ENCODE peak calls at places on chromosomes 6 and 20, in four cellular contexts. One of them, this sample, is unnamed. For H3K36me3, the result is how much of the 10 kb centered on the place peaks cover.

GRCh38 chr6:169045486-169045885 is 208.2 kb downstream of the THBS2 start:
- DNase-seq in lower lobe of right lung: no peak
- DNase-seq in HepG2: no peak
- DNase-seq in left ventricle myocardium inferior: no peak
- DNase-seq in this sample: no peak

GRCh38 chr20:3042621-3043020 is 801 bp upstream of the GNRH2 start:
- DNase-seq in HepG2: no peak
- DNase-seq in lower lobe of right lung: no peak
- DNase-seq in left ventricle myocardium inferior: peak
- DNase-seq in this sample: no peak

GRCh38 chr6:89509719-89510339 is 76.9 kb downstream of the ANKRD6 start:
- DNase-seq in HepG2: peak
- DNase-seq in left ventricle myocardium inferior: no peak
- DNase-seq in lower lobe of right lung: no peak
- DNase-seq in this sample: peak

GRCh38 chr6:155436981-155437749 is 18.5 kb downstream of the NOX3 start:
- DNase-seq in HepG2: peak
- DNase-seq in left ventricle myocardium inferior: no peak
- DNase-seq in lower lobe of right lung: no peak
- DNase-seq in this sample: no peak

GRCh38 chr20:19889011-19889953 is 127.9 kb upstream of the NAA20 start:
- DNase-seq in left ventricle myocardium inferior: peak
- DNase-seq in lower lobe of right lung: no peak
- DNase-seq in HepG2: no peak
- DNase-seq in this sample: peak

GRCh38 chr6:169619650-169620049 is 82.2 kb downstream of the WDR27 start:
- DNase-seq in lower lobe of right lung: no peak
- DNase-seq in HepG2: no peak
- DNase-seq in left ventricle myocardium inferior: no peak
- DNase-seq in this sample: no peak

GRCh38 chr20:60057123-60057865 is 99.1 kb downstream of the CDH26 start:
- DNase-seq in HepG2: peak
- DNase-seq in left ventricle myocardium inferior: peak
- DNase-seq in lower lobe of right lung: peak
- DNase-seq in this sample: peak

GRCh38 chr6:128271527-128271926 is 248.9 kb downstream of the PTPRK start:
- DNase-seq in left ventricle myocardium inferior: no peak
- DNase-seq in lower lobe of right lung: no peak
- DNase-seq in HepG2: no peak
- DNase-seq in this sample: no peak

GRCh38 chr6:164034602-164035140 is 620.2 kb downstream of the QKI start:
- DNase-seq in HepG2: no peak
- DNase-seq in lower lobe of right lung: no peak
- DNase-seq in left ventricle myocardium inferior: no peak
- DNase-seq in this sample: no peak

GRCh38 chr6:116682334-116682712 is 1.3 kb downstream of the KPNA5 start:
- DNase-seq in lower lobe of right lung: no peak
- DNase-seq in HepG2: no peak
- DNase-seq in left ventricle myocardium inferior: no peak
- DNase-seq in this sample: no peak

GRCh38 chr6:10964684-10965083 is 77.8 kb downstream of the SYCP2L start:
- DNase-seq in HepG2: no peak
- DNase-seq in left ventricle myocardium inferior: no peak
- DNase-seq in lower lobe of right lung: no peak
- DNase-seq in this sample: no peak

GRCh38 chr6:114096553-114097172 is 125.7 kb upstream of the HDAC2 start:
- DNase-seq in lower lobe of right lung: no peak
- DNase-seq in HepG2: peak
- DNase-seq in left ventricle myocardium inferior: no peak
- DNase-seq in this sample: no peak

GRCh38 chr6:41781302-41781711 is 725 bp downstream of the PRICKLE4 start:
- DNase-seq in left ventricle myocardium inferior: peak
- DNase-seq in HepG2: no peak
- DNase-seq in lower lobe of right lung: peak
- DNase-seq in this sample: peak

GRCh38 chr6:37052027-37052628 is 46.7 kb downstream of the FGD2 start:
- DNase-seq in HepG2: peak
- DNase-seq in lower lobe of right lung: no peak
- DNase-seq in left ventricle myocardium inferior: no peak
- DNase-seq in this sample: no peak

GRCh38 chr20:44217342-44218092 is 6.9 kb upstream of the OSER1 start:
- DNase-seq in HepG2: peak
- DNase-seq in lower lobe of right lung: peak
- DNase-seq in left ventricle myocardium inferior: peak
- DNase-seq in this sample: peak

GRCh38 chr6:39029156-39030011 is 19.2 kb upstream of the GLP1R start:
- DNase-seq in HepG2: peak
- DNase-seq in left ventricle myocardium inferior: no peak
- DNase-seq in lower lobe of right lung: no peak
- DNase-seq in this sample: peak

GRCh38 chr6:36024154-36024760 is at the start of gene SLC26A8:
- DNase-seq in lower lobe of right lung: no peak
- DNase-seq in HepG2: no peak
- DNase-seq in left ventricle myocardium inferior: no peak
- DNase-seq in this sample: no peak

GRCh38 chr20:63323298-63323820 is 30.4 kb downstream of the COL20A1 start:
- DNase-seq in lower lobe of right lung: no peak
- DNase-seq in HepG2: no peak
- DNase-seq in left ventricle myocardium inferior: no peak
- DNase-seq in this sample: no peak

GRCh38 chr20:35506872-35507638 is 22.4 kb downstream of the C20orf173 start:
- DNase-seq in lower lobe of right lung: no peak
- DNase-seq in left ventricle myocardium inferior: no peak
- DNase-seq in HepG2: no peak
- DNase-seq in this sample: no peak

GRCh38 chr6:55474386-55474785 is 104.6 kb downstream of the HMGCLL1 start:
- DNase-seq in lower lobe of right lung: no peak
- DNase-seq in left ventricle myocardium inferior: no peak
- DNase-seq in HepG2: no peak
- DNase-seq in this sample: no peak

GRCh38 chr6:161218222-161218621 is 55.6 kb downstream of the AGPAT4 start:
- DNase-seq in HepG2: no peak
- DNase-seq in lower lobe of right lung: no peak
- DNase-seq in left ventricle myocardium inferior: no peak
- DNase-seq in this sample: no peak

GRCh38 chr6:26296857-26297648 is 67.9 kb upstream of the BTN3A2 start:
- DNase-seq in lower lobe of right lung: no peak
- DNase-seq in left ventricle myocardium inferior: no peak
- DNase-seq in HepG2: no peak
- DNase-seq in this sample: no peak

GRCh38 chr20:42161228-42161829 is 543.2 kb upstream of the CHD6 start:
- DNase-seq in lower lobe of right lung: no peak
- DNase-seq in HepG2: no peak
- DNase-seq in left ventricle myocardium inferior: no peak
- DNase-seq in this sample: no peak

DNA sequence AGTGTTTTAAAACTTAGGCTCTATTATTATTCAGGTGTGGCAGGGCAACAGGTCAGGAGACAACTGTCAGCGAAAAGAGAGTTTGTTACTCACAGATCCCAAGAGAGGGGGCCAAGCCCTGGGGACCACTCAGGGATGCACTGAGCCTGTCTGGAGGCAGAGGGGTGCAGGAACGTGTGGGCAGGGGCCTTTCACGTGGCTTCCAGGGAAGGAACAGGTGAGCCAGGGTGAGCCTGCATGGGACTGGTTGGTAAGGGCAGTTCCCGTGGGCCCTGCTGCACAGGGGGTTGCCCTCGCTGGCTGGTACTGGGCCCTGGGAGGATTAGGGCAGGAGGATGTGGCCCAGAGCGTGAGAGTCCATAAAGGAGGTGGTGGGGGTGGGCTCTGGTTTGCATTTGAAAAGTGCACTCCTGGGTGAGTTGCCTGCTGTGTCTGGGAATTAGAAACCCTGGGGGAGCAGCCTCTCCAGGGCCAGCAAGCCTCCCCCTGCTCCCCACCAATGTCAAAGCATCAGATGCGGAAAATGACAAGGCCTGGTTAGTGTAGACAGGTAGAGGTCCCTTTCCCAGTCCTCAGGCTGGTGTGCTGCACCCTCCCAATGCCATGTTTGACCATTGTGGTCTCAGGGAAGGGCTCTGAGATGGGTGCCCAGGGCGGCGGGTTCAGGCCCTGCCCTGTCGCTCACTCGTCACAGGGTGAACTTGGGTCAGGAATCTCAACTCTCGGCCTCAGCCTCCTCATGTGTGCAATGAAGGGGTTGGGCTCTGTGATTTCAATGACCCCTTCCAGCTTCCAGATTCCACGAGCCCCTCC is 127.4 kb upstream of the RPS6KA2 start:
- DNase-seq in HepG2: no peak
- DNase-seq in left ventricle myocardium inferior: no peak
- DNase-seq in lower lobe of right lung: no peak
- DNase-seq in this sample: no peak
- H3K36me3 ChIP-seq in HepG2: under half
- H3K36me3 ChIP-seq in left ventricle myocardium inferior: under half
- H3K36me3 ChIP-seq in lower lobe of right lung: under half
- H3K36me3 ChIP-seq in this sample: under half

GRCh38 chr6:24864345-24864744 is 65.6 kb upstream of the ARMH2 start:
- DNase-seq in HepG2: no peak
- DNase-seq in left ventricle myocardium inferior: no peak
- DNase-seq in lower lobe of right lung: no peak
- DNase-seq in this sample: no peak

GRCh38 chr6:24867104-24867703 is 68.5 kb upstream of the ARMH2 start:
- DNase-seq in HepG2: no peak
- DNase-seq in lower lobe of right lung: no peak
- DNase-seq in left ventricle myocardium inferior: no peak
- DNase-seq in this sample: no peak

GRCh38 chr6:24865161-24865560 is 66.4 kb upstream of the ARMH2 start:
- DNase-seq in lower lobe of right lung: no peak
- DNase-seq in left ventricle myocardium inferior: no peak
- DNase-seq in HepG2: no peak
- DNase-seq in this sample: no peak

GRCh38 chr6:24872769-24873168 is 63.0 kb downstream of the RIPOR2 start:
- DNase-seq in HepG2: no peak
- DNase-seq in left ventricle myocardium inferior: no peak
- DNase-seq in lower lobe of right lung: no peak
- DNase-seq in this sample: no peak

GRCh38 chr6:24868765-24869164 is 67.0 kb downstream of the RIPOR2 start:
- DNase-seq in HepG2: no peak
- DNase-seq in left ventricle myocardium inferior: no peak
- DNase-seq in lower lobe of right lung: no peak
- DNase-seq in this sample: no peak
- H3K36me3 ChIP-seq in HepG2: under half
- H3K36me3 ChIP-seq in left ventricle myocardium inferior: under half
- H3K36me3 ChIP-seq in lower lobe of right lung: under half
- H3K36me3 ChIP-seq in this sample: under half

GRCh38 chr20:32158351-32158750 is 48.8 kb downstream of the TM9SF4 start:
- DNase-seq in left ventricle myocardium inferior: no peak
- DNase-seq in lower lobe of right lung: no peak
- DNase-seq in HepG2: no peak
- DNase-seq in this sample: no peak
- H3K36me3 ChIP-seq in left ventricle myocardium inferior: half or more
- H3K36me3 ChIP-seq in lower lobe of right lung: half or more
- H3K36me3 ChIP-seq in HepG2: half or more
- H3K36me3 ChIP-seq in this sample: under half

GRCh38 chr6:137197684-137198645 is 21.2 kb downstream of the IFNGR1 start:
- DNase-seq in left ventricle myocardium inferior: no peak
- DNase-seq in lower lobe of right lung: no peak
- DNase-seq in HepG2: no peak
- DNase-seq in this sample: no peak

GRCh38 chr6:137202078-137202477 is 17.1 kb downstream of the IFNGR1 start:
- DNase-seq in HepG2: no peak
- DNase-seq in lower lobe of right lung: no peak
- DNase-seq in left ventricle myocardium inferior: no peak
- DNase-seq in this sample: no peak

GRCh38 chr6:137203256-137203655 is 15.9 kb downstream of the IFNGR1 start:
- DNase-seq in lower lobe of right lung: no peak
- DNase-seq in HepG2: no peak
- DNase-seq in left ventricle myocardium inferior: no peak
- DNase-seq in this sample: no peak

GRCh38 chr6:137200288-137200687 is 18.9 kb downstream of the IFNGR1 start:
- DNase-seq in lower lobe of right lung: no peak
- DNase-seq in left ventricle myocardium inferior: no peak
- DNase-seq in HepG2: no peak
- DNase-seq in this sample: no peak
- H3K36me3 ChIP-seq in lower lobe of right lung: half or more
- H3K36me3 ChIP-seq in left ventricle myocardium inferior: half or more
- H3K36me3 ChIP-seq in HepG2: under half
- H3K36me3 ChIP-seq in this sample: under half

GRCh38 chr6:25089442-25089841 is 153.7 kb upstream of the RIPOR2 start:
- DNase-seq in HepG2: no peak
- DNase-seq in left ventricle myocardium inferior: no peak
- DNase-seq in lower lobe of right lung: no peak
- DNase-seq in this sample: no peak
- H3K36me3 ChIP-seq in HepG2: under half
- H3K36me3 ChIP-seq in left ventricle myocardium inferior: half or more
- H3K36me3 ChIP-seq in lower lobe of right lung: half or more
- H3K36me3 ChIP-seq in this sample: under half

GRCh38 chr6:158448856-158449255 is 111.0 kb upstream of the TMEM181 start:
- DNase-seq in lower lobe of right lung: no peak
- DNase-seq in HepG2: no peak
- DNase-seq in left ventricle myocardium inferior: no peak
- DNase-seq in this sample: no peak
- H3K36me3 ChIP-seq in lower lobe of right lung: under half
- H3K36me3 ChIP-seq in HepG2: under half
- H3K36me3 ChIP-seq in left ventricle myocardium inferior: under half
- H3K36me3 ChIP-seq in this sample: under half

GRCh38 chr6:167921831-167922230 is 75.6 kb upstream of the KIF25 start:
- DNase-seq in left ventricle myocardium inferior: no peak
- DNase-seq in lower lobe of right lung: no peak
- DNase-seq in HepG2: no peak
- DNase-seq in this sample: no peak
- H3K36me3 ChIP-seq in left ventricle myocardium inferior: half or more
- H3K36me3 ChIP-seq in lower lobe of right lung: half or more
- H3K36me3 ChIP-seq in HepG2: under half
- H3K36me3 ChIP-seq in this sample: half or more

This sample was measured in pancreas.